ENCODE peak calls at places on chromosomes 2 and 18, in ten cellular contexts. F is mammary epithelial cell, X is pancreas, A is uterus, B is GM12878, U is prostate gland, S is iPS DF 6.9, Q is sigmoid colon, C is psoas muscle, M is Peyer's patch. O is an unnamed sample.

GRCh38 chr2:137638932-137639331 is 325.3 kb upstream of the HNMT start:
- DNase-seq in F (no peak), X (no peak), A (no peak), B (no peak), U (no peak), S (no peak), Q (no peak), C (no peak), M (no peak), O (peak; percentile 18)

GRCh38 chr2:241773511-241774418 is 2.9 kb upstream of the GAL3ST2 start:
- DNase-seq in F (no peak), X (no peak), A (no peak), B (no peak), U (no peak), S (no peak), Q (peak; percentile 62), C (no peak), M (no peak), O (no peak)

GRCh38 chr2:177245010-177245422 is 19.5 kb downstream of the NFE2L2 start:
- DNase-seq in F (no peak), X (no peak), A (no peak), B (no peak), U (no peak), S (no peak), Q (no peak), C (no peak), M (no peak), O (no peak)

GRCh38 chr2:205752924-205753323 is 70.6 kb downstream of the NRP2 start:
- DNase-seq in F (no peak), X (no peak), A (no peak), B (no peak), U (no peak), S (no peak), Q (no peak), C (no peak), M (no peak), O (no peak)

GRCh38 chr18:76005632-76006031 is 489.4 kb downstream of the ZNF516 start:
- DNase-seq in F (no peak), X (peak; percentile 53), A (no peak), B (no peak), U (no peak), S (no peak), Q (no peak), C (no peak), M (no peak), O (no peak)

GRCh38 chr2:97267411-97268074 is 154.6 kb downstream of the ANKRD36 start:
- DNase-seq in F (no peak), X (peak; percentile 75), A (peak; percentile 19), B (no peak), U (peak; percentile 4), S (no peak), Q (peak; percentile 65), C (peak; percentile 8), M (no peak), O (peak; percentile 51)

GRCh38 chr2:217795706-217796465 is 206.9 kb downstream of the TNS1 start:
- DNase-seq in F (no peak), X (no peak), A (peak; percentile 21), B (no peak), U (no peak), S (no peak), Q (peak; percentile 67), C (no peak), M (no peak), O (no peak)

GRCh38 chr2:48617618-48618017 is at the start of gene GTF2A1L:
- DNase-seq in F (no peak), X (no peak), A (no peak), B (no peak), U (no peak), S (no peak), Q (no peak), C (no peak), M (no peak), O (peak; percentile 44)

GRCh38 chr2:217077841-217078407 is 218.1 kb upstream of the TNP1 start:
- DNase-seq in F (no peak), X (no peak), A (no peak), B (no peak), U (no peak), S (no peak), Q (no peak), C (no peak), M (no peak), O (no peak)

GRCh38 chr18:68275616-68276015 is 439.3 kb downstream of the TMX3 start:
- DNase-seq in F (peak; percentile 77), X (no peak), A (no peak), B (no peak), U (no peak), S (no peak), Q (no peak), C (no peak), M (no peak), O (no peak)

GRCh38 chr2:37843554-37843953 is 81.5 kb upstream of the RMDN2 start:
- DNase-seq in F (no peak), X (no peak), A (no peak), B (no peak), U (no peak), S (no peak), Q (no peak), C (no peak), M (no peak), O (no peak)

DNA sequence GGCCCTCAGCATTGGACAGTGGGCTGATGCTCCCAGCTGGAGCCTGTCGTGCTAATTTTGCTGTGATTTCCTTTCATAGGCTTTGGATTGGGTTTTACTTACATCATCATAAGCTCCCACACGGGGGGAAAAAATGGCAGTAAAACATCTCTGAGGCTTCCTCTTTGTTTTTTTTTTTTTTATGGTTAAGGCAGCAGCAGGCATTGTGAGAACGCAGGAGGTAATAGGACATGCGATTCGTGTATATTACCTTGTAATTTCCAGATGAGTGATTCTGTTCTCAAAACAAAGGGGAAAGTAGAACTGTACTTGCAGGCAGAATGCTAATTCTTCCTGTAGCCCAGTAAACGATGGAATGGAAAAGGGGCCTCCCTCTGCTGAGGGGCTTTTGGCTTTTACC is 89.6 kb downstream of the NPAS2 start:
- DNase-seq in F (no peak), X (no peak), A (no peak), B (no peak), U (no peak), S (no peak), Q (no peak), C (no peak), M (no peak), O (no peak)
- H3K27ac ChIP-seq in F (no peak overlapping the region), X (no peak overlapping the region), A (no peak overlapping the region), B (no peak overlapping the region), U (no peak overlapping the region), S (no peak overlapping the region), Q (no peak overlapping the region), C (no peak overlapping the region), M (no peak overlapping the region), O (no peak overlapping the region)

GRCh38 chr2:176176233-176176632 is 12.2 kb upstream of the HOXD1 start:
- DNase-seq in F (no peak), X (no peak), A (no peak), B (no peak), U (no peak), S (no peak), Q (no peak), C (no peak), M (no peak), O (no peak)

GRCh38 chr2:176174382-176174834 is 14.1 kb upstream of the HOXD1 start:
- DNase-seq in F (no peak), X (no peak), A (peak; percentile 34), B (no peak), U (no peak), S (no peak), Q (no peak), C (no peak), M (no peak), O (no peak)

GRCh38 chr2:176175729-176176074 is 12.8 kb upstream of the HOXD1 start:
- DNase-seq in F (no peak), X (no peak), A (no peak), B (no peak), U (no peak), S (no peak), Q (no peak), C (no peak), M (no peak), O (no peak)

GRCh38 chr2:176173679-176174381 is 14.6 kb upstream of the HOXD1 start:
- DNase-seq in F (no peak), X (no peak), A (no peak), B (no peak), U (no peak), S (no peak), Q (no peak), C (no peak), M (no peak), O (no peak)

GRCh38 chr2:176174850-176175728 is 13.4 kb upstream of the HOXD1 start:
- DNase-seq in F (no peak), X (peak; percentile 59), A (peak; percentile 71), B (no peak), U (no peak), S (no peak), Q (no peak), C (no peak), M (no peak), O (no peak)
- H3K27me3 ChIP-seq in F (peaks cover 76% of the 10 kb centered on the region), X (peaks cover 28% of the 10 kb centered on the region), A (no peaks in the 10 kb centered on the region), B (peaks cover 40% of the 10 kb centered on the region), U (peaks cover 42% of the 10 kb centered on the region), S (peaks cover 96% of the 10 kb centered on the region), Q (peaks cover 91% of the 10 kb centered on the region), C (peaks cover 50% of the 10 kb centered on the region), M (no peaks in the 10 kb centered on the region), O (peaks cover 3% of the 10 kb centered on the region)

GRCh38 chr2:54634564-54635511 is 88.6 kb upstream of the EML6 start:
- DNase-seq in F (peak; percentile 91), X (no peak), A (peak; percentile 70), B (peak; percentile 93), U (no peak), S (no peak), Q (peak; percentile 84), C (peak; percentile 55), M (peak; percentile 35), O (peak; percentile 74)
- H3K4me1 ChIP-seq in F (peaks cover 30% of the 10 kb centered on the region), X (peaks cover 17% of the 10 kb centered on the region), A (no peaks in the 10 kb centered on the region), B (peaks cover 57% of the 10 kb centered on the region), U (peaks cover 3% of the 10 kb centered on the region), S (no peaks in the 10 kb centered on the region), Q (peaks cover 58% of the 10 kb centered on the region), C (peaks cover 38% of the 10 kb centered on the region), M (peaks cover 7% of the 10 kb centered on the region), O (peaks cover 42% of the 10 kb centered on the region)

GRCh38 chr2:222968550-222969155 is 83.3 kb upstream of the KCNE4 start:
- DNase-seq in F (no peak), X (no peak), A (no peak), B (no peak), U (no peak), S (no peak), Q (no peak), C (no peak), M (no peak), O (no peak)
- H3K27ac ChIP-seq in F (no peak overlapping the region), X (no peak overlapping the region), A (no peak overlapping the region), B (no peak overlapping the region), U (no peak overlapping the region), S (no peak overlapping the region), Q (no peak overlapping the region), C (no peak overlapping the region), M (no peak overlapping the region), O (no peak overlapping the region)

GRCh38 chr2:74293191-74294065 is 49.8 kb downstream of the SLC4A5 start:
- DNase-seq in F (no peak), X (no peak), A (no peak), B (no peak), U (no peak), S (no peak), Q (no peak), C (no peak), M (no peak), O (no peak)
- H3K27me3 ChIP-seq in F (no peaks in the 10 kb centered on the region), X (no peaks in the 10 kb centered on the region), A (no peaks in the 10 kb centered on the region), B (no peaks in the 10 kb centered on the region), U (no peaks in the 10 kb centered on the region), S (no peaks in the 10 kb centered on the region), Q (no peaks in the 10 kb centered on the region), C (no peaks in the 10 kb centered on the region), M (no peaks in the 10 kb centered on the region), O (no peaks in the 10 kb centered on the region)